ENCODE peak calls at places on chromosomes 6 and 20, in ten cellular contexts. X is cardiac muscle cell; H is CD8-positive, alpha-beta T cell; E is tibial artery; D is right atrium auricular region; I is left lung; A is colonic mucosa; W is SJSA1; J is heart left ventricle; C is GM23248. N is an unnamed sample.

GRCh38 chr6:158778005-158778527 is 41.1 kb downstream of the EZR start:
- DNase-seq in X (no peak), H (no peak), E (peak; percentile 43), D (no peak), I (peak; percentile 24), A (no peak), W (no peak), J (no peak), C (no peak), N (no peak)

GRCh38 chr20:19785173-19785799 is 27.2 kb downstream of the RIN2 start:
- DNase-seq in X (peak; percentile 76), H (no peak), E (no peak), D (no peak), I (no peak), A (no peak), W (no peak), J (no peak), C (peak; percentile 56), N (no peak)

GRCh38 chr6:30325150-30325872 is 1.4 kb upstream of the TRIM39 start:
- DNase-seq in X (peak; percentile 59), H (no peak), E (no peak), D (no peak), I (no peak), A (peak; percentile 74), W (peak; percentile 61), J (no peak), C (peak; percentile 88), N (no peak)

GRCh38 chr6:131949909-131950766 is 1.0 kb downstream of the CCN2 start:
- DNase-seq in X (peak; percentile 96), H (no peak), E (peak; percentile 89), D (peak; percentile 77), I (peak; percentile 73), A (peak; percentile 83), W (peak; percentile 86), J (peak; percentile 71), C (peak; percentile 95), N (peak; percentile 80)

GRCh38 chr20:37669062-37669772 is 24.6 kb upstream of the CTNNBL1 start:
- DNase-seq in X (no peak), H (no peak), E (no peak), D (no peak), I (no peak), A (no peak), W (no peak), J (no peak), C (no peak), N (no peak)

GRCh38 chr20:49741940-49742339 is 28.3 kb upstream of the B4GALT5 start:
- DNase-seq in X (no peak), H (no peak), E (no peak), D (no peak), I (no peak), A (no peak), W (no peak), J (no peak), C (no peak), N (no peak)

GRCh38 chr6:12012231-12012565 is at the start of gene HIVEP1:
- DNase-seq in X (peak; percentile 36), H (peak; percentile 57), E (no peak), D (no peak), I (peak; percentile 43), A (no peak), W (no peak), J (peak; percentile 53), C (peak; percentile 66), N (peak; percentile 69)

GRCh38 chr6:152356659-152357058 is 280.5 kb downstream of the SYNE1 start:
- DNase-seq in X (peak; percentile 73), H (no peak), E (no peak), D (no peak), I (no peak), A (no peak), W (no peak), J (no peak), C (peak; percentile 59), N (no peak)

GRCh38 chr20:43755851-43756250 is 29.0 kb upstream of the GTSF1L start:
- DNase-seq in X (peak; percentile 64), H (no peak), E (no peak), D (no peak), I (no peak), A (no peak), W (no peak), J (no peak), C (peak; percentile 83), N (no peak)

GRCh38 chr6:161254754-161255253 is 19.1 kb downstream of the AGPAT4 start:
- DNase-seq in X (peak; percentile 76), H (no peak), E (no peak), D (no peak), I (no peak), A (no peak), W (no peak), J (no peak), C (peak; percentile 41), N (no peak)

DNA sequence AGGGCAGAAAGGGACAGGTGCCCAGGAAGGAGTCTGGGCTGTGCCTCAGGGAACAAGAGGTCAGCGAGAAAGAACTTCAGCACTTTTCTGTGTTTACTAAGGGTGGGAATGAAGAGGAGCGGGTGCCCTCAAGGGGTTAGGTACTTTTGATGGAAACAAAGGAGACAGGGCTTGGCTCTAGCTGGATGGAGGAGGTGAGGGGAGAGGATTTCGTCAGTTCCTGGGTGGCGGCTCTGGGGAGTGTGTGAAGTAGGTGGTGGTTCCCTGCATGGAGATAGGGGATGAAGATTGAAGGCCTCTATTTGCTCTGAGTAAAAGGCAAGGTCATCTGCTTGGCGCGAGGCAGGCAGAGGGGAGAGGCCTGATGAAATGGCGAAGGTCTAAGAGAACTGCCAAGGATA is 40.0 kb upstream of the ANKRD60 start:
- DNase-seq in X (no peak), H (no peak), E (no peak), D (no peak), I (peak; percentile 48), A (peak; percentile 56), W (no peak), J (no peak), C (no peak), N (no peak)
- H3K36me3 ChIP-seq in X (no peaks in the 10 kb centered on the region), H (peaks cover under 1% of the 10 kb centered on the region), E (peaks cover 73% of the 10 kb centered on the region), D (peaks cover 31% of the 10 kb centered on the region), I (peaks cover 69% of the 10 kb centered on the region), A (no peaks in the 10 kb centered on the region), W (no peaks in the 10 kb centered on the region), J (no peaks in the 10 kb centered on the region), C (peaks cover 14% of the 10 kb centered on the region), N (no peaks in the 10 kb centered on the region)

GRCh38 chr20:23396961-23397620 is 24.2 kb downstream of the NAPB start:
- DNase-seq in X (peak; percentile 23), H (no peak), E (no peak), D (no peak), I (no peak), A (no peak), W (no peak), J (no peak), C (peak; percentile 7), N (no peak)
- H3K36me3 ChIP-seq in X (peaks cover 9% of the 10 kb centered on the region), H (peaks cover 15% of the 10 kb centered on the region), E (peaks cover 45% of the 10 kb centered on the region), D (peaks cover 31% of the 10 kb centered on the region), I (peaks cover 46% of the 10 kb centered on the region), A (peaks cover 4% of the 10 kb centered on the region), W (peaks cover 42% of the 10 kb centered on the region), J (peaks cover 18% of the 10 kb centered on the region), C (no peaks in the 10 kb centered on the region), N (peaks cover 3% of the 10 kb centered on the region)

DNA sequence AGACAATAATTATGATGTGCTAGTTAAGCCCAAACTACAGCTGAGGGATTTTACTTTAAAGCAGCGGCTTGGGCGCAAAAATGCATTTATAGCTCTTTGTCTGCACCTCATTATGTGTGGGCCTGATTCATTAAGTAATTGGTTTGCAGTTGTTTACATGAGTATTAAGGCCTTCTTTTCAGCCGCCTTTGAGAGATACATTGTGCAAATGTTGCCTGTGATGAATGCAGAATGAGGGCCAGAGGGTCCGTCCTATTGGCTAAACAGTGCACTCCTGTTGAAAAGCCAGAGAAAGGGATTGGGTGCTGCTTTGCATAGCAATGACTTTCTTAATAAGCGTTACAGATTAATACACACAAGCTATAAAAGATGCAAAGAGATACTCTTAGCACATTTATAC is 68.3 kb upstream of the XRN2 start:
- DNase-seq in X (no peak), H (no peak), E (no peak), D (no peak), I (no peak), A (no peak), W (no peak), J (no peak), C (no peak), N (no peak)
- H3K36me3 ChIP-seq in X (no peaks in the 10 kb centered on the region), H (peaks cover 9% of the 10 kb centered on the region), E (peaks cover 51% of the 10 kb centered on the region), D (peaks cover 17% of the 10 kb centered on the region), I (peaks cover 16% of the 10 kb centered on the region), A (no peaks in the 10 kb centered on the region), W (no peaks in the 10 kb centered on the region), J (peaks cover 3% of the 10 kb centered on the region), C (no peaks in the 10 kb centered on the region), N (no peaks in the 10 kb centered on the region)

GRCh38 chr20:2483504-2483903 is 12.9 kb upstream of the SNRPB start:
- DNase-seq in X (no peak), H (no peak), E (no peak), D (no peak), I (no peak), A (no peak), W (no peak), J (no peak), C (no peak), N (no peak)
- H3K36me3 ChIP-seq in X (peaks cover 25% of the 10 kb centered on the region), H (peaks cover 22% of the 10 kb centered on the region), E (peaks cover 74% of the 10 kb centered on the region), D (peaks cover 34% of the 10 kb centered on the region), I (peaks cover 69% of the 10 kb centered on the region), A (peaks cover 6% of the 10 kb centered on the region), W (peaks cover 39% of the 10 kb centered on the region), J (peaks cover 11% of the 10 kb centered on the region), C (peaks cover 37% of the 10 kb centered on the region), N (peaks cover 52% of the 10 kb centered on the region)

DNA sequence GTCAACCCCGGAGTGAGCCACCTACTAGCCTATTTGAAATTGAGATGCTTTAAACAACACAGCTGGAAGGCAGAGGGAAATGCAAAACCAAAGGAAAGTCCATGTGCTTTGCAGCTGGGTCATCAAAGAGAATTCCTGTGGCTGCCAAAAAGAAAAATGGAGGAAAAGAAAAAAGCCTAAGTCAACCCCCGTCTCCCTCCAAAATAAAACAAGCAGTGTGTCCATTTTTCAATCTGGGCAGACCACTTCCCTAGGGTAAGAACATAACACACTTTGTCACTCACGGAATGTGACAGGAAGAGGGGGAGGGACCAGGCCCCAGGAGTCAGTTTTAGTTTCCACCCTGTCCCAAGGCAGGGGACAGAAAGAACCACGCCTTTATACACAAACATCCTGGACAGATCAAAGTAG is 29.3 kb downstream of the PXDC1 start:
- DNase-seq in X (no peak), H (no peak), E (peak; percentile 44), D (no peak), I (no peak), A (no peak), W (no peak), J (no peak), C (peak; percentile 46), N (no peak)
- H3K36me3 ChIP-seq in X (no peaks in the 10 kb centered on the region), H (no peaks in the 10 kb centered on the region), E (peaks cover 67% of the 10 kb centered on the region), D (peaks cover 46% of the 10 kb centered on the region), I (peaks cover 50% of the 10 kb centered on the region), A (no peaks in the 10 kb centered on the region), W (peaks cover 71% of the 10 kb centered on the region), J (peaks cover 8% of the 10 kb centered on the region), C (peaks cover 48% of the 10 kb centered on the region), N (peaks cover 47% of the 10 kb centered on the region)